ENCODE peak calls at places on chromosomes 5 and 9, in four cellular contexts. D is neural progenitor cell, H is dorsolateral prefrontal cortex, P is spleen. Z is an unnamed sample.
A peak's percentile ranks its signal among the peaks of the same experiment; 100 is the strongest.

GRCh38 chr5:96927008-96927407 is 8.9 kb upstream of the LNPEP start:
- DNase-seq in P (no peak), D (no peak), H (no peak), Z (no peak)

GRCh38 chr9:14165376-14166035 is 148.4 kb downstream of the NFIB start:
- DNase-seq in H (no peak), D (no peak), P (no peak), Z (no peak)

GRCh38 chr5:149773245-149774095 is 43.4 kb downstream of the PPARGC1B start:
- DNase-seq in H (no peak), D (no peak), P (no peak), Z (no peak)

GRCh38 chr9:112135706-112136105 is 39.4 kb downstream of the SUSD1 start:
- DNase-seq in H (no peak), D (no peak), P (no peak), Z (no peak)

GRCh38 chr9:81979196-81979595 is 9.4 kb upstream of the SPATA31D1 start:
- DNase-seq in D (no peak), H (no peak), P (no peak), Z (no peak)

GRCh38 chr9:84839538-84839937 is 170.0 kb downstream of the NTRK2 start:
- DNase-seq in D (peak; percentile 68), P (no peak), H (no peak), Z (peak; percentile 20)

GRCh38 chr5:170809551-170809950 is 26.0 kb downstream of the GABRP start:
- DNase-seq in P (no peak), H (no peak), D (peak; percentile 52), Z (peak; percentile 82)

GRCh38 chr9:121399126-121399882 is 29.3 kb upstream of the STOM start:
- DNase-seq in H (no peak), D (no peak), P (no peak), Z (no peak)

GRCh38 chr5:137264041-137264440 is 235.1 kb downstream of the SPOCK1 start:
- DNase-seq in P (no peak), D (no peak), H (no peak), Z (no peak)

GRCh38 chr5:61817472-61818326 is 485.6 kb downstream of the ZSWIM6 start:
- DNase-seq in H (peak; percentile 31), D (peak; percentile 63), P (no peak), Z (peak; percentile 63)

GRCh38 chr5:180115326-180116076 is 43.9 kb upstream of the RNF130 start:
- DNase-seq in P (no peak), H (peak; percentile 15), D (no peak), Z (no peak)

GRCh38 chr5:100772548-100772947 is 130.5 kb downstream of the ST8SIA4 start:
- DNase-seq in D (peak; percentile 63), H (no peak), P (no peak), Z (no peak)

GRCh38 chr5:169702726-169703481 is 65.8 kb downstream of the DOCK2 start:
- DNase-seq in D (peak; percentile 46), H (no peak), P (no peak), Z (no peak)

GRCh38 chr9:33719581-33720374 is 75.6 kb upstream of the PRSS3 start:
- DNase-seq in D (peak; percentile 56), H (no peak), P (peak; percentile 82), Z (peak; percentile 24)

GRCh38 chr9:131276891-131277672 is 772 bp upstream of the FAM78A start:
- DNase-seq in H (no peak), D (peak; percentile 47), P (peak; percentile 91), Z (no peak)

GRCh38 chr9:93662952-93663572 is 86.7 kb downstream of the PHF2 start:
- DNase-seq in P (no peak), D (no peak), H (peak; percentile 5), Z (no peak)

GRCh38 chr5:35857606-35858205 is 1.0 kb downstream of the IL7R start:
- DNase-seq in D (no peak), H (no peak), P (no peak), Z (peak; percentile 87)

GRCh38 chr5:144356489-144356888 is 185.8 kb downstream of the KCTD16 start:
- DNase-seq in P (no peak), H (no peak), D (no peak), Z (no peak)

GRCh38 chr9:136079211-136079915 is 15.7 kb downstream of the NACC2 start:
- DNase-seq in H (no peak), P (no peak), D (peak; percentile 16), Z (no peak)
- TF ChIP-seq CTCF in H (no peak), P (no peak), D (peak; percentile 4), Z (no peak)

GRCh38 chr5:174348582-174348981 is 303.1 kb downstream of the NSG2 start:
- DNase-seq in H (no peak), D (no peak), P (no peak), Z (no peak)

GRCh38 chr5:174342696-174343095 is 297.2 kb downstream of the NSG2 start:
- DNase-seq in P (no peak), D (no peak), H (no peak), Z (no peak)

GRCh38 chr5:174343826-174344225 is 298.3 kb downstream of the NSG2 start:
- DNase-seq in D (no peak), H (no peak), P (no peak), Z (no peak)

GRCh38 chr5:174344335-174344734 is 298.8 kb downstream of the NSG2 start:
- DNase-seq in P (no peak), D (no peak), H (no peak), Z (no peak)

GRCh38 chr5:174347183-174347582 is 301.7 kb downstream of the NSG2 start:
- DNase-seq in H (no peak), P (no peak), D (no peak), Z (no peak)
- H3K27ac ChIP-seq in H (no peak overlapping the region), P (no peak overlapping the region), D (no peak overlapping the region), Z (no peak overlapping the region)

DNA sequence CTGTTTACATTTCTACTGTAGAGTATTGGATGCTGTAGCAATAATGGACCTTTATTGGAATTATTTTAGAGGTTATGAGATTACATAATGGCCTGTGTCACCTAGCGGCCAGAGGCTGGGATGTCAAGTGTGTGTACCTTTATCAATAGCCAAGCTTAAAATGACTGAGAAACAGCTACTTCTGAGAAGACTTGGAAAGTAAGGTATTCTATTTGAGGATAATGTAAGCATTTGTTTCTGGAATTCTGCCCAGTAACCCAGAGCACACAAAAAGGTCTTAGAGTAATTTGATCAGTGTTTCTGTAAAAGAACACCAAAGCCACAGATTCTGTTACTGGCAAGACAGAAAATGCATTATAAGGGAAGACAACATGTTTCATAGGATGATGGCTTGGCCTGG is 116.8 kb downstream of the MACIR start:
- DNase-seq in P (no peak), D (no peak), H (no peak), Z (no peak)
- TF ChIP-seq CTCF in P (no peak), D (no peak), H (no peak), Z (no peak)

DNA sequence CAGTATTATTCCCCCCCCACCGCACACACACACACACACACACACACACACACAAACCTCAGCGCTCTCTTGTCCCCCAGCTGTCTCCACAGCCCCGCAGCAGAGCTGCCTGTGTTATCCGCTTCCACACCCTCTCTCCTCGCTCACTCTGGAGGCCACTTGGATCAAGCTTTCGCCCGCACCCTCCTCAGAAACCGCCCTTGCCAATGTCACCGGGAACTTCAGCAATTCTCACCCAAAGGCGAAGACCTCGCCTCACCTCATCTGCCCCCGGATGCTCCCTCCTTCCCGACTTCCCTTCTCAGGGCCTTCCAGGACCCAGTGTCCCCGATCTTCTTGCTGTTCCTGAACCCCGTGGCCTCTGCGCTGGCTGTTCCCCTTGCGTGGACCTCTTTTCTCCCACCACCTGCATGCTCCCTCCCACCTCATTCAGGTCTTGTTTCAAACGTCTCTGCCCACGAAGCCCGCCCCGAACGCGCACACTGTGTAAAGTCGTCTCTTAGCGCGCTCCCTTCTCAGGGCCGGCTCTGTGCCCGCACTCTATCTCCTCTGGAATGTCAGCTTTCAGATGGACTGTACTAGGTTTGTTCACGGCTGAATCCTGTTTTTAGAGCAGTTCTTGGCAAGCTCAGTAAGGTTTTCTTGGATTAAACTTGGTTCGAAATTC is 872 bp upstream of the TRIM7 start:
- DNase-seq in P (no peak), H (no peak), D (peak; percentile 66), Z (peak; percentile 17)
- H3K27ac ChIP-seq in P (peak overlapping the region; percentile 84), H (no peak overlapping the region), D (no peak overlapping the region), Z (peak overlapping the region; percentile 96)

GRCh38 chr5:59174248-59174844 is 591.5 kb downstream of the RAB3C start:
- DNase-seq in H (no peak), P (no peak), D (peak; percentile 64), Z (peak; percentile 71)

GRCh38 chr5:59169768-59170150 is 586.9 kb downstream of the RAB3C start:
- DNase-seq in H (no peak), P (no peak), D (no peak), Z (no peak)

GRCh38 chr5:59177644-59178043 is 594.8 kb downstream of the RAB3C start:
- DNase-seq in H (no peak), P (no peak), D (no peak), Z (no peak)

GRCh38 chr5:59171131-59171530 is 588.3 kb downstream of the RAB3C start:
- DNase-seq in D (no peak), H (no peak), P (no peak), Z (no peak)

DNA sequence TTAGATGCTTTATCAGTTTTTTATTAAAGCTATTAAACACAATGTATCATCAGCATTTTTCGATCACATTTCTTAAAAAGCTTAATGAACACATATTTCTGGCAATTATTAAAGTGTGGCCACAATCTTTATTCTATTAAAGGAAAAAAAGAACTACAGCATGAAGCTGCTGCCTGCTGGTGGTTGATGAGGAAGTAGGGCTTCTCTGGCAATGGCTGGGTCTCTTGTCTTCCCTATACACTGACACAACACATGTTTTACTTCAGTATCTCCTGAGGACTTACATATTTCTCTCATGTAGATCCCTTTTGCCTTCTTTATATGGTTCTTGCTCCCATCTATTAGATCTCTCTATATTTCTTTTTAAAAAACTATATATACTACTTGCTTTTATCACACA is 590.7 kb downstream of the RAB3C start:
- DNase-seq in P (no peak), H (no peak), D (no peak), Z (no peak)
- TF ChIP-seq CTCF in P (no peak), H (no peak), D (no peak), Z (no peak)

DNA sequence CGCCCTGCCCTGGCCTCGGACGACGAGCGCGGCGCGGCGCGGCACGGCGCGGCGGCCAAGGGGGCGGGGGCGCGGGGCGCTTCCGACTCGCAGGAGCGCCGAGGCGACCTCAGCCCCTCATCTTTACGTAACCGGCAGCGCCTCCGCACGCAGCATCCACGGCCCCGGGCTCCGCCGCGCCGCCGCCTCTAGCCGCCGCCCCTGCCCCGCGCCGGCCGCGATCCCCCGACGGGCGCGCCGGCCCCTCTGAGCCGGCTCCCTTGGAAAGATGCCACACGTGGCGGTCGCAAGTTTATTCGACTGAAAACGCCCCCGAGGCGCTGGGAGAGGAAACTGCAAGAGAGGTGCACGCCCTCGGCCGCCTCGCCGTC is 1.0 kb downstream of the KLF9 start:
- DNase-seq in D (peak; percentile 68), P (no peak), H (no peak), Z (peak; percentile 54)
- H3K27ac ChIP-seq in D (no peak overlapping the region), P (peak overlapping the region; percentile 100), H (peak overlapping the region; percentile 72), Z (peak overlapping the region; percentile 99)

GRCh38 chr5:124742521-124742920 is 3.9 kb downstream of the ZNF608 start:
- DNase-seq in H (no peak), P (no peak), D (no peak), Z (no peak)
- TF ChIP-seq CTCF in H (no peak), P (no peak), D (no peak), Z (no peak)

GRCh38 chr5:177171961-177172360 is 38.4 kb downstream of the NSD1 start:
- DNase-seq in D (no peak), P (no peak), H (no peak), Z (no peak)
- H3K27ac ChIP-seq in D (peak overlapping the region; percentile 9), P (no peak overlapping the region), H (no peak overlapping the region), Z (no peak overlapping the region)

GRCh38 chr5:140965905-140966292 is 377 bp upstream of the PCDHAC2 start:
- DNase-seq in P (no peak), D (no peak), H (no peak), Z (no peak)
- TF ChIP-seq CTCF in P (no peak), D (no peak), H (no peak), Z (no peak)